ENCODE peak calls at places on chromosomes 7 and 10, in four cellular contexts. One of them, this sample, is unnamed.

GRCh38 chr7:94394399-94395140 is at the start of gene COL1A2:
- DNase-seq in kidney: peak; percentile 95
- DNase-seq in pancreas: peak; percentile 57
- DNase-seq in upper lobe of left lung: peak; percentile 32
- DNase-seq in this sample: peak; percentile 99

GRCh38 chr10:75379234-75379724 is 22.3 kb downstream of the ZNF503 start:
- DNase-seq in kidney: no peak
- DNase-seq in pancreas: no peak
- DNase-seq in upper lobe of left lung: no peak
- DNase-seq in this sample: no peak

GRCh38 chr10:84783386-84783785 is 455.0 kb downstream of the CCSER2 start:
- DNase-seq in kidney: no peak
- DNase-seq in pancreas: no peak
- DNase-seq in upper lobe of left lung: peak; percentile 26
- DNase-seq in this sample: peak; percentile 30

GRCh38 chr10:3783313-3783689 is 1.7 kb downstream of the KLF6 start:
- DNase-seq in kidney: peak; percentile 90
- DNase-seq in pancreas: peak; percentile 77
- DNase-seq in upper lobe of left lung: peak; percentile 51
- DNase-seq in this sample: no peak

GRCh38 chr10:79019441-79019840 is 49.3 kb upstream of the ZMIZ1 start:
- DNase-seq in kidney: peak; percentile 21
- DNase-seq in pancreas: no peak
- DNase-seq in upper lobe of left lung: peak; percentile 4
- DNase-seq in this sample: no peak

GRCh38 chr7:79454325-79454960 is 976 bp upstream of the MAGI2 start:
- DNase-seq in kidney: peak; percentile 82
- DNase-seq in pancreas: no peak
- DNase-seq in upper lobe of left lung: peak; percentile 26
- DNase-seq in this sample: no peak

GRCh38 chr7:134856141-134856540 is 76.7 kb downstream of the CALD1 start:
- DNase-seq in kidney: no peak
- DNase-seq in pancreas: no peak
- DNase-seq in upper lobe of left lung: no peak
- DNase-seq in this sample: no peak

GRCh38 chr10:117362313-117362712 is 12.9 kb downstream of the PDZD8 start:
- DNase-seq in kidney: no peak
- DNase-seq in pancreas: no peak
- DNase-seq in upper lobe of left lung: no peak
- DNase-seq in this sample: peak; percentile 53

GRCh38 chr10:7697304-7697822 is 5.8 kb upstream of the ITIH2 start:
- DNase-seq in kidney: no peak
- DNase-seq in pancreas: no peak
- DNase-seq in upper lobe of left lung: no peak
- DNase-seq in this sample: no peak

GRCh38 chr7:47256016-47256415 is 325.9 kb downstream of the TNS3 start:
- DNase-seq in kidney: no peak
- DNase-seq in pancreas: no peak
- DNase-seq in upper lobe of left lung: no peak
- DNase-seq in this sample: no peak

GRCh38 chr10:49837096-49837495 is 75.0 kb upstream of the OGDHL start:
- DNase-seq in kidney: no peak
- DNase-seq in pancreas: no peak
- DNase-seq in upper lobe of left lung: no peak
- DNase-seq in this sample: peak; percentile 4

GRCh38 chr7:98357751-98358161 is 43.1 kb downstream of the BAIAP2L1 start:
- DNase-seq in kidney: no peak
- DNase-seq in pancreas: no peak
- DNase-seq in upper lobe of left lung: peak; percentile 77
- DNase-seq in this sample: peak; percentile 79

GRCh38 chr10:43437141-43437860 is 390 bp downstream of the ZNF487 start:
- DNase-seq in kidney: no peak
- DNase-seq in pancreas: no peak
- DNase-seq in upper lobe of left lung: no peak
- DNase-seq in this sample: peak; percentile 21

GRCh38 chr10:14129770-14130169 is 201.0 kb downstream of the FRMD4A start:
- DNase-seq in kidney: no peak
- DNase-seq in pancreas: no peak
- DNase-seq in upper lobe of left lung: no peak
- DNase-seq in this sample: no peak

GRCh38 chr10:100637785-100638184 is 102.0 kb downstream of the HIF1AN start:
- DNase-seq in kidney: no peak
- DNase-seq in pancreas: no peak
- DNase-seq in upper lobe of left lung: no peak
- DNase-seq in this sample: no peak

GRCh38 chr7:103902917-103903316 is 86.5 kb downstream of the RELN start:
- DNase-seq in kidney: no peak
- DNase-seq in pancreas: no peak
- DNase-seq in upper lobe of left lung: no peak
- DNase-seq in this sample: no peak

GRCh38 chr7:103592187-103592586 is 146.2 kb upstream of the SLC26A5 start:
- DNase-seq in kidney: no peak
- DNase-seq in pancreas: no peak
- DNase-seq in upper lobe of left lung: no peak
- DNase-seq in this sample: no peak

GRCh38 chr10:61411651-61412050 is 41.5 kb downstream of the TMEM26 start:
- DNase-seq in kidney: no peak
- DNase-seq in pancreas: no peak
- DNase-seq in upper lobe of left lung: no peak
- DNase-seq in this sample: no peak

GRCh38 chr10:127872871-127873600 is 19.7 kb downstream of the CLRN3 start:
- DNase-seq in kidney: no peak
- DNase-seq in pancreas: no peak
- DNase-seq in upper lobe of left lung: no peak
- DNase-seq in this sample: no peak

GRCh38 chr7:64889686-64890162 is 13.3 kb upstream of the ZNF273 start:
- DNase-seq in kidney: no peak
- DNase-seq in pancreas: no peak
- DNase-seq in upper lobe of left lung: no peak
- DNase-seq in this sample: no peak

GRCh38 chr7:28685660-28686417 is 272.3 kb downstream of the TRIL start:
- DNase-seq in kidney: peak; percentile 93
- DNase-seq in pancreas: peak; percentile 86
- DNase-seq in upper lobe of left lung: peak; percentile 94
- DNase-seq in this sample: peak; percentile 99
- H3K4me3 ChIP-seq in kidney: peak overlapping the region; percentile 49
- H3K4me3 ChIP-seq in pancreas: peak overlapping the region; percentile 43
- H3K4me3 ChIP-seq in upper lobe of left lung: peak overlapping the region; percentile 34
- H3K4me3 ChIP-seq in this sample: peak overlapping the region; percentile 59

GRCh38 chr7:39535720-39536119 is 30.5 kb upstream of the YAE1 start:
- DNase-seq in kidney: no peak
- DNase-seq in pancreas: no peak
- DNase-seq in upper lobe of left lung: no peak
- DNase-seq in this sample: no peak

GRCh38 chr7:39539816-39540215 is 26.4 kb upstream of the YAE1 start:
- DNase-seq in kidney: no peak
- DNase-seq in pancreas: no peak
- DNase-seq in upper lobe of left lung: no peak
- DNase-seq in this sample: no peak

GRCh38 chr7:39541493-39541892 is 24.7 kb upstream of the YAE1 start:
- DNase-seq in kidney: no peak
- DNase-seq in pancreas: no peak
- DNase-seq in upper lobe of left lung: no peak
- DNase-seq in this sample: no peak

GRCh38 chr7:39536926-39537325 is 29.3 kb upstream of the YAE1 start:
- DNase-seq in kidney: no peak
- DNase-seq in pancreas: no peak
- DNase-seq in upper lobe of left lung: no peak
- DNase-seq in this sample: no peak

GRCh38 chr7:39540320-39540719 is 25.9 kb upstream of the YAE1 start:
- DNase-seq in kidney: no peak
- DNase-seq in pancreas: no peak
- DNase-seq in upper lobe of left lung: no peak
- DNase-seq in this sample: no peak
- TF ChIP-seq CTCF in kidney: no peak
- TF ChIP-seq CTCF in pancreas: no peak
- TF ChIP-seq CTCF in upper lobe of left lung: no peak
- TF ChIP-seq CTCF in this sample: no peak

GRCh38 chr7:129771928-129772479 is 160.5 kb downstream of the NRF1 start:
- DNase-seq in kidney: peak; percentile 47
- DNase-seq in pancreas: no peak
- DNase-seq in upper lobe of left lung: no peak
- DNase-seq in this sample: no peak

GRCh38 chr7:129772646-129773280 is 161.2 kb downstream of the NRF1 start:
- DNase-seq in kidney: peak; percentile 46
- DNase-seq in pancreas: no peak
- DNase-seq in upper lobe of left lung: no peak
- DNase-seq in this sample: no peak

GRCh38 chr7:129769866-129770808 is 158.6 kb downstream of the NRF1 start:
- DNase-seq in kidney: no peak
- DNase-seq in pancreas: no peak
- DNase-seq in upper lobe of left lung: no peak
- DNase-seq in this sample: no peak

GRCh38 chr7:129773328-129773731 is 161.8 kb downstream of the NRF1 start:
- DNase-seq in kidney: peak; percentile 57
- DNase-seq in pancreas: no peak
- DNase-seq in upper lobe of left lung: no peak
- DNase-seq in this sample: no peak

GRCh38 chr7:129771201-129771927 is 159.8 kb downstream of the NRF1 start:
- DNase-seq in kidney: peak; percentile 64
- DNase-seq in pancreas: no peak
- DNase-seq in upper lobe of left lung: no peak
- DNase-seq in this sample: no peak
- H3K4me3 ChIP-seq in kidney: no peak overlapping the region
- H3K4me3 ChIP-seq in pancreas: no peak overlapping the region
- H3K4me3 ChIP-seq in upper lobe of left lung: no peak overlapping the region
- H3K4me3 ChIP-seq in this sample: no peak overlapping the region

GRCh38 chr7:127158659-127159058 is 94.1 kb downstream of the GRM8 start:
- DNase-seq in kidney: no peak
- DNase-seq in pancreas: no peak
- DNase-seq in upper lobe of left lung: no peak
- DNase-seq in this sample: no peak
- TF ChIP-seq CTCF in kidney: no peak
- TF ChIP-seq CTCF in pancreas: no peak
- TF ChIP-seq CTCF in upper lobe of left lung: no peak
- TF ChIP-seq CTCF in this sample: no peak

GRCh38 chr10:129468187-129468586 is 1.1 kb downstream of the MGMT start:
- DNase-seq in kidney: peak; percentile 52
- DNase-seq in pancreas: no peak
- DNase-seq in upper lobe of left lung: no peak
- DNase-seq in this sample: no peak

GRCh38 chr10:129471447-129471846 is 4.4 kb downstream of the MGMT start:
- DNase-seq in kidney: no peak
- DNase-seq in pancreas: no peak
- DNase-seq in upper lobe of left lung: no peak
- DNase-seq in this sample: no peak

GRCh38 chr10:129472696-129473555 is 5.9 kb downstream of the MGMT start:
- DNase-seq in kidney: no peak
- DNase-seq in pancreas: no peak
- DNase-seq in upper lobe of left lung: no peak
- DNase-seq in this sample: no peak

GRCh38 chr10:129467346-129468119 is 492 bp downstream of the MGMT start:
- DNase-seq in kidney: no peak
- DNase-seq in pancreas: peak; percentile 86
- DNase-seq in upper lobe of left lung: no peak
- DNase-seq in this sample: peak; percentile 16

DNA sequence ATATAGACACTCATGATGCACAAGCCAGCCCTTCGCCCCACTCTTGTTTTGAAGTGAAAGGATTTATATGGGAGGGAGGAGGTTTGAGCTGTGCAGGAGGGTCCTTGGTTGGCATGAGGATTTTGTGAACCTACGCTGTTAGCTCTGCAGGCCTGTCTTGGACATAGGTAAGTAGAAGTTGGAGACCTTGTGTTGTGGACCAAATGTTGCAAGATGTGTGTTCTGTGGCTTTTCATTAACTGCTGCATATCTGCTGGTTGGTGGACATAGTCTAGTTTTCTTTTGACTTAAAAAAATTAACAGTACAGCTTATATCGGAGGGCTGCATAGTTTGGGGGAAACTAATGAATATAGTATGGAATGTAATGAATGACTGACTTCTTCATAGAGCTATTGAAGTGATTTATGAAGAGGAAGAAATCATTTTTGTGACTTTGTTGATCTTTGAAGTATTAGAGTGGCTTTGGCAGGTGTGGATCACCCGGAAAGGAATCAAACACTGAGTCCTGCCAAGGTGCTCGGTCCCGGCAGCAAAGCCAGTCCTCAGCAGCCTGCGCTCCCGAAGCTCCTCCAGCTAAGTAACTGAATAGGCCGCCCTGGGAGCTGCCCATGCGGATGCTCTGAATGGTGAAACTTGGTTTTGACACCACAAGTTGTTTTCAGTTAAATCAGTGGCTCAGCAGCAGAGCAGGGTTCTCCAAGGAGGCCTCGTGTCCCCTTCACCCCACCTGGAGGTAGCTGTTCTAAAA is 3.2 kb downstream of the MGMT start:
- DNase-seq in kidney: no peak
- DNase-seq in pancreas: no peak
- DNase-seq in upper lobe of left lung: no peak
- DNase-seq in this sample: no peak
- H3K4me3 ChIP-seq in kidney: no peak overlapping the region
- H3K4me3 ChIP-seq in pancreas: no peak overlapping the region
- H3K4me3 ChIP-seq in upper lobe of left lung: no peak overlapping the region
- H3K4me3 ChIP-seq in this sample: no peak overlapping the region

GRCh38 chr7:39621784-39622411 is 1.5 kb upstream of the RALA start:
- DNase-seq in kidney: no peak
- DNase-seq in pancreas: no peak
- DNase-seq in upper lobe of left lung: peak; percentile 33
- DNase-seq in this sample: peak; percentile 80
- TF ChIP-seq CTCF in kidney: no peak
- TF ChIP-seq CTCF in pancreas: no peak
- TF ChIP-seq CTCF in upper lobe of left lung: no peak
- TF ChIP-seq CTCF in this sample: no peak

DNA sequence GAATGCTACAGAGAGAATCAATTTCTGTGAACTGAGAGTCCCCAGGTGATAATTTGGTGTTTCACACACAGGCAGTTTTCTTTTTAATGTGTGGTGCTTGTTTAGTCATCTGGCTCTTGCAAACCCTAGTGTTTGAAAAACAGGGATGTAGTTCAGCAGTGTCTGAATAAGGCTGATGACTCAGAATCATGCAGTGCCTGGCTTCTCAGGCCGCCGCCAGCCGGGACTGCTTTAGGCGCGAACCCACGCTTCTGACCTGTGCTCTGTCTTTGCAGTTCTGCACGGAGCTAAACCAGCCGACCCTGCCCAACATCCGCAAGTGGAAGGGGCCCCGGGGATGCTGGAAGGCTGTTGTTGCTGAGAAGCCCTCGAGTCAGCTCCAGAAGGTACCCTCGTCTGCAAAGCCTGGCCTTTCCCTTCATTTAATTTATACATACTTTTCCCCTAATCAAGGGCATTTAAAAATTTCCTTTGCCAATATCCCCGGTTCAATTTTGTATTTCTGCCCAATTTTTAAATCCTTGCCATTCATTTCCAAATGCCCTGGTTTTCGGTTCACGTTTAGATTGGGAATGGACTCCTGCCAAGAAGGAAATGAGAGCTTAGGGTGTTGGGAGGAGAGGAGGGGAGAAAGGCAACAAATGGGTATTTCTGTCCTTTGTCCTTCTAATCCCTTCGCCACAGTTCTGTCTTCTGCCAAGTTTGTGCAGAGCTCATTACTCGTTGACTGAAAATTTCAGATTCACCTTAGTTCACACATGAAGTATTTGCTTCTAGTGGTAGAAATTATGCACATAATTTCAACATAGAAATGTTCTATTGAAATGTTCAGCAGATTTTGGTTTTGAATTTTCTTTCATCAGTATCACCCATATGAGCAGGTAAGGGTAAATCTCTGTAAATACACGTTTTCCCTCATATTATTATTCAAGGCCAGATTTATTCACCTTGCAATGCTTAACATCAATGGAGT is 108.5 kb upstream of the ANLN start:
- DNase-seq in kidney: peak; percentile 92
- DNase-seq in pancreas: no peak
- DNase-seq in upper lobe of left lung: peak; percentile 71
- DNase-seq in this sample: peak; percentile 77
- H3K4me3 ChIP-seq in kidney: no peak overlapping the region
- H3K4me3 ChIP-seq in pancreas: no peak overlapping the region
- H3K4me3 ChIP-seq in upper lobe of left lung: no peak overlapping the region
- H3K4me3 ChIP-seq in this sample: no peak overlapping the region

This sample was measured in cardiac fibroblast.